ENCODE peak calls at places on chromosomes 6 and 20, in four cellular contexts. One of them, this sample, is unnamed. For H3K36me3, the result is how much of the 10 kb centered on the place peaks cover.

GRCh38 chr6:89412071-89413005 is at the start of gene RRAGD:
- DNase-seq in stomach: peak
- DNase-seq in heart right ventricle: peak
- DNase-seq in A673: peak
- DNase-seq in this sample: peak

GRCh38 chr6:151962246-151962846 is 154.9 kb downstream of the ESR1 start:
- DNase-seq in stomach: no peak
- DNase-seq in heart right ventricle: no peak
- DNase-seq in A673: no peak
- DNase-seq in this sample: no peak

GRCh38 chr6:150573041-150573681 is 26.5 kb upstream of the PLEKHG1 start:
- DNase-seq in stomach: no peak
- DNase-seq in heart right ventricle: peak
- DNase-seq in A673: no peak
- DNase-seq in this sample: no peak

GRCh38 chr6:26183581-26184408 is 96.6 kb downstream of the HFE start:
- DNase-seq in stomach: peak
- DNase-seq in heart right ventricle: peak
- DNase-seq in A673: peak
- DNase-seq in this sample: peak

GRCh38 chr20:50541606-50542041 is 31.4 kb downstream of the PTPN1 start:
- DNase-seq in stomach: no peak
- DNase-seq in heart right ventricle: no peak
- DNase-seq in A673: no peak
- DNase-seq in this sample: no peak

GRCh38 chr6:134822920-134823430 is 126.9 kb downstream of the ALDH8A1 start:
- DNase-seq in stomach: peak
- DNase-seq in heart right ventricle: peak
- DNase-seq in A673: peak
- DNase-seq in this sample: peak

GRCh38 chr6:42911171-42912021 is 4.5 kb upstream of the PTCRA start:
- DNase-seq in stomach: no peak
- DNase-seq in heart right ventricle: no peak
- DNase-seq in A673: no peak
- DNase-seq in this sample: no peak

GRCh38 chr20:47318596-47319516 is 37.6 kb downstream of the ZMYND8 start:
- DNase-seq in stomach: peak
- DNase-seq in heart right ventricle: peak
- DNase-seq in A673: no peak
- DNase-seq in this sample: peak

GRCh38 chr20:44420497-44420896 is 55.2 kb upstream of the TTPAL start:
- DNase-seq in stomach: no peak
- DNase-seq in heart right ventricle: no peak
- DNase-seq in A673: no peak
- DNase-seq in this sample: no peak

GRCh38 chr6:108714012-108714773 is 134.0 kb upstream of the ARMC2 start:
- DNase-seq in stomach: no peak
- DNase-seq in heart right ventricle: peak
- DNase-seq in A673: peak
- DNase-seq in this sample: no peak

GRCh38 chr20:37823276-37823980 is 79.5 kb upstream of the VSTM2L start:
- DNase-seq in stomach: no peak
- DNase-seq in heart right ventricle: no peak
- DNase-seq in A673: no peak
- DNase-seq in this sample: no peak

GRCh38 chr6:112626468-112627082 is 279.4 kb downstream of the RFPL4B start:
- DNase-seq in stomach: no peak
- DNase-seq in heart right ventricle: no peak
- DNase-seq in A673: no peak
- DNase-seq in this sample: no peak

GRCh38 chr20:47888351-47888750 is 103.1 kb upstream of the SULF2 start:
- DNase-seq in stomach: no peak
- DNase-seq in heart right ventricle: no peak
- DNase-seq in A673: no peak
- DNase-seq in this sample: no peak

GRCh38 chr6:43614396-43614730 is 14.7 kb downstream of the GTPBP2 start:
- DNase-seq in stomach: no peak
- DNase-seq in heart right ventricle: no peak
- DNase-seq in A673: no peak
- DNase-seq in this sample: no peak

GRCh38 chr6:129749749-129750120 is 39.8 kb upstream of the ARHGAP18 start:
- DNase-seq in stomach: no peak
- DNase-seq in heart right ventricle: no peak
- DNase-seq in A673: peak
- DNase-seq in this sample: no peak

GRCh38 chr6:130893766-130894165 is 66.6 kb downstream of the SMLR1 start:
- DNase-seq in stomach: no peak
- DNase-seq in heart right ventricle: no peak
- DNase-seq in A673: no peak
- DNase-seq in this sample: no peak

GRCh38 chr6:11909696-11910132 is 102.4 kb upstream of the HIVEP1 start:
- DNase-seq in stomach: no peak
- DNase-seq in heart right ventricle: no peak
- DNase-seq in A673: no peak
- DNase-seq in this sample: no peak

GRCh38 chr6:3848380-3848779 is 793 bp upstream of the FAM50B start:
- DNase-seq in stomach: no peak
- DNase-seq in heart right ventricle: no peak
- DNase-seq in A673: no peak
- DNase-seq in this sample: no peak

GRCh38 chr20:45303586-45304463 is 2.8 kb upstream of the RBPJL start:
- DNase-seq in stomach: no peak
- DNase-seq in heart right ventricle: no peak
- DNase-seq in A673: peak
- DNase-seq in this sample: no peak

GRCh38 chr20:37649017-37649416 is 44.8 kb upstream of the CTNNBL1 start:
- DNase-seq in stomach: no peak
- DNase-seq in heart right ventricle: no peak
- DNase-seq in A673: no peak
- DNase-seq in this sample: no peak

GRCh38 chr6:150254671-150255228 is 111.9 kb downstream of the PPP1R14C start:
- DNase-seq in stomach: no peak
- DNase-seq in heart right ventricle: no peak
- DNase-seq in A673: no peak
- DNase-seq in this sample: no peak

GRCh38 chr6:42555477-42556457 is 8.1 kb upstream of the UBR2 start:
- DNase-seq in stomach: no peak
- DNase-seq in heart right ventricle: no peak
- DNase-seq in A673: peak
- DNase-seq in this sample: no peak

GRCh38 chr6:36838896-36839818 is at the start of gene CPNE5:
- DNase-seq in stomach: no peak
- DNase-seq in heart right ventricle: peak
- DNase-seq in A673: peak
- DNase-seq in this sample: no peak

GRCh38 chr6:57342148-57342669 is 24.8 kb downstream of the PRIM2 start:
- DNase-seq in stomach: no peak
- DNase-seq in heart right ventricle: no peak
- DNase-seq in A673: no peak
- DNase-seq in this sample: no peak

GRCh38 chr20:57013741-57014140 is 252.7 kb downstream of the BMP7 start:
- DNase-seq in stomach: no peak
- DNase-seq in heart right ventricle: no peak
- DNase-seq in A673: peak
- DNase-seq in this sample: peak

GRCh38 chr6:219641-220198 is 72.6 kb upstream of the DUSP22 start:
- DNase-seq in stomach: peak
- DNase-seq in heart right ventricle: peak
- DNase-seq in A673: peak
- DNase-seq in this sample: no peak

GRCh38 chr6:52741872-52742271 is 21.4 kb downstream of the GSTA2 start:
- DNase-seq in stomach: no peak
- DNase-seq in heart right ventricle: no peak
- DNase-seq in A673: no peak
- DNase-seq in this sample: no peak

GRCh38 chr20:8854566-8854965 is 214.3 kb upstream of the PLCB4 start:
- DNase-seq in stomach: no peak
- DNase-seq in heart right ventricle: peak
- DNase-seq in A673: peak
- DNase-seq in this sample: no peak

GRCh38 chr20:34538671-34539123 is 19.8 kb upstream of the MAP1LC3A start:
- DNase-seq in stomach: peak
- DNase-seq in heart right ventricle: no peak
- DNase-seq in A673: peak
- DNase-seq in this sample: no peak

GRCh38 chr6:150841189-150841588 is 24.3 kb upstream of the MTHFD1L start:
- DNase-seq in stomach: no peak
- DNase-seq in heart right ventricle: no peak
- DNase-seq in A673: no peak
- DNase-seq in this sample: no peak

GRCh38 chr6:18216411-18216810 is 47.9 kb downstream of the DEK start:
- DNase-seq in stomach: no peak
- DNase-seq in heart right ventricle: no peak
- DNase-seq in A673: no peak
- DNase-seq in this sample: no peak

GRCh38 chr6:63816401-63816975 is 180.9 kb downstream of the PHF3 start:
- DNase-seq in stomach: no peak
- DNase-seq in heart right ventricle: no peak
- DNase-seq in A673: no peak
- DNase-seq in this sample: no peak

GRCh38 chr6:137970368-137970767 is 103.3 kb downstream of the TNFAIP3 start:
- DNase-seq in stomach: no peak
- DNase-seq in heart right ventricle: no peak
- DNase-seq in A673: no peak
- DNase-seq in this sample: no peak

DNA sequence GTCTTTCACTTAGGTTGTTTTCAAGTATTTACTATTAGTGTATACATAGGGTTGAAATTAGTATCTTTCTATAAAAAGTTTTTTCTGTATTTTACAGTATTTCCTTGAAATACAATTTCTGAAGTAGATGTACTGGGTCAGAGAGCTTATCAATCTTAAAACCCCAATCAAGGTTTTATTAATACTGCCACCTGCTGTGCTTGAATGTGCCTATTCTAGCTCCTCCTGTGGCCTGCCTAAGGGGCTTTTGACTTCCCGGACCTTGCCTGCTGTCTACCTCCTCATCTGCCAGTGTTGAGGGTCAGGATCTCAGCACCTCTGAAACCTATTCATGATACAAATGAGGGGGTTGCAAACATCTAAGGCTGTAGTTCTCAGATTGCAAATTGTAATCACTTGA is 9.2 kb downstream of the PACRG start:
- DNase-seq in stomach: no peak
- DNase-seq in heart right ventricle: no peak
- DNase-seq in A673: no peak
- DNase-seq in this sample: no peak
- TF ChIP-seq CTCF in stomach: no peak
- TF ChIP-seq CTCF in heart right ventricle: peak
- TF ChIP-seq CTCF in A673: no peak
- TF ChIP-seq CTCF in this sample: no peak

GRCh38 chr6:169166896-169167580 is 86.6 kb downstream of the THBS2 start:
- DNase-seq in stomach: peak
- DNase-seq in heart right ventricle: no peak
- DNase-seq in A673: no peak
- DNase-seq in this sample: no peak
- H3K4me3 ChIP-seq in stomach: no peak
- H3K4me3 ChIP-seq in heart right ventricle: no peak
- H3K4me3 ChIP-seq in A673: no peak
- H3K4me3 ChIP-seq in this sample: no peak

GRCh38 chr6:38261626-38262025 is 378.1 kb downstream of the BTBD9 start:
- DNase-seq in stomach: no peak
- DNase-seq in heart right ventricle: no peak
- DNase-seq in A673: peak
- DNase-seq in this sample: no peak

GRCh38 chr6:38266921-38267354 is 372.8 kb downstream of the BTBD9 start:
- DNase-seq in stomach: no peak
- DNase-seq in heart right ventricle: no peak
- DNase-seq in A673: no peak
- DNase-seq in this sample: no peak

GRCh38 chr6:38262041-38262440 is 377.7 kb downstream of the BTBD9 start:
- DNase-seq in stomach: no peak
- DNase-seq in heart right ventricle: peak
- DNase-seq in A673: peak
- DNase-seq in this sample: no peak

GRCh38 chr6:38262609-38263008 is 377.1 kb downstream of the BTBD9 start:
- DNase-seq in stomach: no peak
- DNase-seq in heart right ventricle: no peak
- DNase-seq in A673: no peak
- DNase-seq in this sample: no peak

GRCh38 chr6:38264605-38265004 is 375.1 kb downstream of the BTBD9 start:
- DNase-seq in stomach: no peak
- DNase-seq in heart right ventricle: no peak
- DNase-seq in A673: no peak
- DNase-seq in this sample: no peak
- H3K36me3 ChIP-seq in stomach: under half
- H3K36me3 ChIP-seq in heart right ventricle: under half
- H3K36me3 ChIP-seq in A673: under half
- H3K36me3 ChIP-seq in this sample: under half

DNA sequence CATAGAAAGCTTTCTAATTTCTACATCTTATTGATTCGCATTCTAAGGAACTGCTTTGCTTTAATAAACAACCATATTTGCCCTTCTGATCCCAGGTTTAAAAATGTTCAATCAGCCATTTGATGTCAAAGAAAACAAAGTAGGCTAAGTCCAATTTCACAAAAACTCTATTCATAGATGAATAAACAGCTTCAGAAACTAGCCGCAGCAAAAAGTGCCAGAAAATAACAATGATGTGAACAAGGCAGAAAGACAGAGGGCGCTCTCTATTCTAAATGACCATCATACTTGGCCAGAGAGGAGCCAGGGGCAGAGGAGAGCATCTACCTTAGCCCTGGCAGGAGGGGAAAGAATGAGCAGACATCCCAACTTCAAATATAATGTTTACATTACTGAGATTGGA is 9.7 kb downstream of the CNKSR3 start:
- DNase-seq in stomach: no peak
- DNase-seq in heart right ventricle: no peak
- DNase-seq in A673: no peak
- DNase-seq in this sample: no peak
- TF ChIP-seq CTCF in stomach: peak
- TF ChIP-seq CTCF in heart right ventricle: peak
- TF ChIP-seq CTCF in A673: peak
- TF ChIP-seq CTCF in this sample: no peak

GRCh38 chr20:1225263-1225728 is 548 bp upstream of the RAD21L1 start:
- DNase-seq in stomach: no peak
- DNase-seq in heart right ventricle: no peak
- DNase-seq in A673: no peak
- DNase-seq in this sample: no peak
- H3K4me3 ChIP-seq in stomach: peak
- H3K4me3 ChIP-seq in heart right ventricle: peak
- H3K4me3 ChIP-seq in A673: no peak
- H3K4me3 ChIP-seq in this sample: peak

GRCh38 chr6:111565316-111566221 is 40.1 kb downstream of the TRAF3IP2 start:
- DNase-seq in stomach: no peak
- DNase-seq in heart right ventricle: no peak
- DNase-seq in A673: peak
- DNase-seq in this sample: no peak
- H3K36me3 ChIP-seq in stomach: half or more
- H3K36me3 ChIP-seq in heart right ventricle: under half
- H3K36me3 ChIP-seq in A673: under half
- H3K36me3 ChIP-seq in this sample: under half

GRCh38 chr6:33251390-33252012 is 20.2 kb downstream of the VPS52 start:
- DNase-seq in stomach: no peak
- DNase-seq in heart right ventricle: no peak
- DNase-seq in A673: no peak
- DNase-seq in this sample: no peak
- TF ChIP-seq CTCF in stomach: no peak
- TF ChIP-seq CTCF in heart right ventricle: no peak
- TF ChIP-seq CTCF in A673: no peak
- TF ChIP-seq CTCF in this sample: no peak